ENCODE peak calls at places on chromosomes 4 and X, in seven cellular contexts. Q is ELF-1; T is cerebellum; G is NB4; X is AG10803; M is ACHN; I is stimulated activated naive CD4-positive, alpha-beta T cell. Z is an unnamed sample.

GRCh38 chr4:140448162-140448561 is 20.7 kb upstream of the CLGN start:
- DNase-seq in Q (no peak), T (no peak), G (no peak), X (no peak), M (no peak), I (no peak), Z (no peak)

GRCh38 chr4:73918058-73918457 is 48.9 kb downstream of the CXCL1 start:
- DNase-seq in Q (no peak), T (no peak), G (no peak), X (peak; percentile 17), M (no peak), I (no peak), Z (no peak)

GRCh38 chr4:157992038-157992706 is 180.7 kb downstream of the GASK1B start:
- DNase-seq in Q (no peak), T (peak; percentile 31), G (peak; percentile 62), X (peak; percentile 77), M (peak; percentile 71), I (no peak), Z (peak; percentile 46)

GRCh38 chr4:103375278-103375677 is 177.1 kb upstream of the CENPE start:
- DNase-seq in Q (no peak), T (no peak), G (no peak), X (peak; percentile 4), M (no peak), I (no peak), Z (peak; percentile 75)

GRCh38 chr4:145954924-145955339 is 16.3 kb upstream of the ZNF827 start:
- DNase-seq in Q (no peak), T (no peak), G (peak; percentile 11), X (peak; percentile 74), M (peak; percentile 67), I (no peak), Z (peak; percentile 86)

GRCh38 chrX:134932528-134933217 is 58.1 kb upstream of the SMIM10 start:
- DNase-seq in Q (no peak), T (no peak), G (no peak), X (peak; percentile 69), M (peak; percentile 61), I (no peak), Z (peak; percentile 91)

GRCh38 chr4:176236909-176237308 is 32.1 kb downstream of the ASB5 start:
- DNase-seq in Q (no peak), T (no peak), G (no peak), X (no peak), M (no peak), I (no peak), Z (no peak)

GRCh38 chrX:5236096-5236495 is 992.6 kb downstream of the NLGN4X start:
- DNase-seq in Q (peak; percentile 50), T (no peak), G (peak; percentile 4), X (no peak), M (peak; percentile 5), I (no peak), Z (peak; percentile 6)

GRCh38 chrX:130378008-130378669 is 7.3 kb downstream of the GPR119 start:
- DNase-seq in Q (peak; percentile 5), T (no peak), G (peak; percentile 8), X (no peak), M (no peak), I (no peak), Z (no peak)

GRCh38 chrX:63657821-63658220 is 127.2 kb downstream of the ARHGEF9 start:
- DNase-seq in Q (no peak), T (no peak), G (peak; percentile 4), X (peak; percentile 85), M (peak; percentile 3), I (no peak), Z (no peak)

GRCh38 chrX:9396930-9397329 is 67.9 kb upstream of the TBL1X start:
- DNase-seq in Q (peak; percentile 8), T (no peak), G (no peak), X (peak; percentile 20), M (no peak), I (no peak), Z (no peak)

GRCh38 chr4:149709640-149710039 is 106.0 kb downstream of the IQCM start:
- DNase-seq in Q (no peak), T (no peak), G (no peak), X (peak; percentile 11), M (no peak), I (no peak), Z (no peak)

GRCh38 chrX:40175416-40176255 is 77.9 kb upstream of the BCOR start:
- DNase-seq in Q (peak; percentile 81), T (peak; percentile 17), G (peak; percentile 93), X (no peak), M (peak; percentile 34), I (peak; percentile 67), Z (no peak)

GRCh38 chr4:73687414-73687813 is 53.0 kb upstream of the CXCL8 start:
- DNase-seq in Q (no peak), T (no peak), G (no peak), X (peak; percentile 70), M (no peak), I (no peak), Z (no peak)

GRCh38 chr4:5928241-5928640 is 35.4 kb upstream of the CRMP1 start:
- DNase-seq in Q (no peak), T (no peak), G (no peak), X (no peak), M (no peak), I (no peak), Z (no peak)

GRCh38 chrX:100207331-100208024 is 202.6 kb downstream of the PCDH19 start:
- DNase-seq in Q (no peak), T (no peak), G (peak; percentile 11), X (no peak), M (no peak), I (no peak), Z (no peak)

GRCh38 chrX:113157496-113157895 is 316.9 kb upstream of the AMOT start:
- DNase-seq in Q (peak; percentile 9), T (no peak), G (peak; percentile 0), X (no peak), M (no peak), I (no peak), Z (no peak)

GRCh38 chrX:132463411-132463810 is 25.4 kb downstream of the MBNL3 start:
- DNase-seq in Q (peak; percentile 35), T (no peak), G (peak; percentile 45), X (no peak), M (no peak), I (no peak), Z (peak; percentile 4)

GRCh38 chr4:166043801-166044200 is 170.8 kb downstream of the TLL1 start:
- DNase-seq in Q (no peak), T (no peak), G (no peak), X (no peak), M (no peak), I (no peak), Z (no peak)

GRCh38 chrX:104084534-104085277 is 8.7 kb upstream of the TMSB15C start:
- DNase-seq in Q (no peak), T (no peak), G (peak; percentile 82), X (no peak), M (no peak), I (no peak), Z (no peak)

GRCh38 chrX:103063918-103064434 is at the start of gene BEX1:
- DNase-seq in Q (peak; percentile 56), T (peak; percentile 86), G (no peak), X (peak; percentile 0), M (peak; percentile 6), I (no peak), Z (no peak)

GRCh38 chrX:19799319-19800182 is 87.8 kb downstream of the SH3KBP1 start:
- DNase-seq in Q (no peak), T (no peak), G (no peak), X (peak; percentile 72), M (no peak), I (peak; percentile 19), Z (no peak)

GRCh38 chr4:24933684-24934275 is 20.9 kb upstream of the CCDC149 start:
- DNase-seq in Q (no peak), T (no peak), G (no peak), X (no peak), M (no peak), I (no peak), Z (no peak)

GRCh38 chr4:113675731-113676707 is 85.5 kb downstream of the CAMK2D start:
- DNase-seq in Q (no peak), T (no peak), G (no peak), X (peak; percentile 19), M (no peak), I (no peak), Z (no peak)